ENCODE peak calls at places on chromosomes 12 and 14, in five cellular contexts. C, R, S, V and K are unnamed samples.

GRCh38 chr12:38144601-38145436 is 171.8 kb upstream of the ALG10B start:
- DNase-seq in V (no peak), C (no peak), S (peak; percentile 16), R (no peak), K (no peak)

GRCh38 chr14:35044939-35045797 is 904 bp upstream of the FAM177A1 start:
- DNase-seq in R (no peak), C (no peak), S (peak; percentile 41), V (peak; percentile 28), K (no peak)

GRCh38 chr14:76950043-76951020 is 78.2 kb downstream of the IRF2BPL start:
- DNase-seq in C (no peak), V (no peak), R (no peak), S (no peak), K (no peak)

GRCh38 chr14:101112351-101113107 is 209.0 kb upstream of the RTL1 start:
- DNase-seq in R (peak; percentile 5), V (no peak), C (no peak), S (no peak), K (no peak)

GRCh38 chr12:25883026-25883928 is 75.2 kb upstream of the RASSF8 start:
- DNase-seq in V (no peak), C (no peak), R (no peak), S (no peak), K (no peak)

GRCh38 chr12:51906452-51907082 is 737 bp upstream of the ACVRL1 start:
- DNase-seq in V (no peak), S (no peak), C (no peak), R (no peak), K (no peak)

GRCh38 chr12:113065126-113066007 is 8.8 kb downstream of the DTX1 start:
- DNase-seq in C (no peak), S (no peak), V (no peak), R (peak; percentile 54), K (peak; percentile 75)

GRCh38 chr12:24507827-24508226 is 441.1 kb downstream of the BCAT1 start:
- DNase-seq in R (no peak), C (no peak), V (no peak), S (no peak), K (no peak)

GRCh38 chr12:88633312-88633711 is 53.0 kb upstream of the KITLG start:
- DNase-seq in V (no peak), R (no peak), C (no peak), S (no peak), K (no peak)

DNA sequence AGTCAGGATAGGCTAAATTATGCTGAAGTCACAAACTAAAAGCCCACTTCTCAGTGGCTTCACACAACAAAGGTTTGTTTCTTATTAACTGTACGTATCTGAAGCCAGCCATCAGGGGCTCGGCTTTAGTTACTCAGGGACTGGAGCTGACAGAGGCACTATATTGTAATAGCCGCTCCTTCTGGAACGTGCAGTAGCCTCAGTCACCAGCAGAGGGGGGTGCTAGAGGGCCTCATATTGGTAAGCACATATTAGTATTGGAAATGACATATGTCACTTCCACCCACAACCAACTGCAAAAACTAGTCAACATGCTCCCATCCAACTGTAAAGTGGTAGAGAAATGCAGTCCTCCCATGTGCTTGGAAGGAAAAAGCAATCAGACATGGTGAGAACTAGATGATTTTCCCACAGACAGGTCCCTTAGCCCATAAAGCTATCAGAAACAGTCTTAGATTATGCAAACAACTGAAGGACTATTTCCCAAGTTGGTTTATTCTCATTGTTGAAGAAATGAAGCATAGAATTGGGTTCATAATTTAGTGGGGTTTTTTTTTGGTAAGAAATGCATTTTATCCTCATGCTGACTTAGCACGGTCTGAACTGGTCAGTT is 183.6 kb upstream of the G2E3 start:
- DNase-seq in S (peak; percentile 53), R (peak; percentile 78), V (peak; percentile 66), C (peak; percentile 2), K (peak; percentile 46)
- TF ChIP-seq CTCF in S (peak; percentile 84), R (peak; percentile 77), V (peak; percentile 54), C (peak; percentile 90), K (peak; percentile 81)

GRCh38 chr12:110279976-110280783 is 867 bp upstream of the ATP2A2 start:
- DNase-seq in V (peak; percentile 63), C (no peak), S (peak; percentile 66), R (peak; percentile 65), K (peak; percentile 52)
- TF ChIP-seq CTCF in V (no peak), C (no peak), S (peak; percentile 4), R (no peak), K (no peak)

GRCh38 chr12:53062977-53063707 is 13.3 kb downstream of the TNS2 start:
- DNase-seq in S (no peak), V (no peak), R (peak; percentile 12), C (no peak), K (no peak)

GRCh38 chr12:53062011-53062961 is 12.4 kb downstream of the TNS2 start:
- DNase-seq in C (no peak), V (no peak), S (no peak), R (peak; percentile 14), K (no peak)

GRCh38 chr12:53060064-53060720 is 10.3 kb downstream of the TNS2 start:
- DNase-seq in C (no peak), V (no peak), R (peak; percentile 13), S (no peak), K (no peak)

GRCh38 chr12:53060721-53061276 is 10.9 kb downstream of the TNS2 start:
- DNase-seq in R (peak; percentile 12), C (no peak), V (no peak), S (no peak), K (no peak)

GRCh38 chr12:53061404-53062010 is 11.6 kb downstream of the TNS2 start:
- DNase-seq in C (no peak), V (no peak), S (peak; percentile 57), R (peak; percentile 20), K (no peak)
- TF ChIP-seq CTCF in C (peak; percentile 29), V (no peak), S (peak; percentile 46), R (no peak), K (no peak)

DNA sequence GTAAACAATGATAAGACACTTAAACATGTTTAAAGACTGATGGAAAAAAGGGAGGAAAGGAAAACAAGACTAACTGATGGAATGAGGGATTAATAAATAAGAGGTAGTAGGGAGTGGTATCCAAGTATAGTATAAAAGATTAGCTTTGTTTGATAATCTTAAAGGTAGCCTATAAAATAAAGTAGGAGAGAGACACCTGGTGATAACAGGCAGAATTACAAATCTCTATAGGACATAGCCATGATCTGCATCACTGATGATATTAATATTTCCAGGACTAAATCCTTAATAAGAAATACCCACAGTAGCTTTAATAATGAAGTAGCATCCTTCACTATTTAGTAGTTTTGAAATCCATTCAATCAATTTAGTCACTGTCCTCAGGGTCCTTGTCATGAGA is 30.4 kb downstream of the DLGAP5 start:
- DNase-seq in R (no peak), S (peak; percentile 44), C (peak; percentile 21), V (peak; percentile 22), K (peak; percentile 45)
- TF ChIP-seq CTCF in R (peak; percentile 52), S (peak; percentile 17), C (peak; percentile 41), V (no peak), K (no peak)

DNA sequence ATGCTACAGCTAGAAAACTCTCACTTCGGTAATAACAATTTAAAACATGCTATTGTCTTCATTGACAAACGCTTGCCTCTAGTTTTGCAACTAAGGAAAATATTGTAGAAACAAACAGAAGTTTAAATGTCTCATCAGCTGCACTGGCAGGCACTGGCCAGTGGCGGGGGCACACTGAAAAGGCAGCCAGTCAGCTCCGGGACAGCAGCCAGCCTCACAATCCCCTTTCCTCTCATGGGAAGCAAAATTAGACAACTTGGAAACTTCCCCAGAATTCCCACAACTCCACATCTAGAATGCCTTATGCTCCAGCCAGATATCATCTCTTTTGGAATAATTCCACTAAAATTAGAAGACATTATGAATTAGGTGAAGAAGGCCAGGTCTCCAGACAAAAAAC is 72.0 kb downstream of the CLIP1 start:
- DNase-seq in S (no peak), V (no peak), C (no peak), R (no peak), K (no peak)
- TF ChIP-seq CTCF in S (no peak), V (no peak), C (peak; percentile 41), R (no peak), K (no peak)

GRCh38 chr14:92382677-92383076 is 59.7 kb downstream of the SLC24A4 start:
- DNase-seq in V (no peak), C (no peak), R (peak; percentile 52), S (peak; percentile 13), K (no peak)
- TF ChIP-seq CTCF in V (no peak), C (peak; percentile 58), R (peak; percentile 11), S (peak; percentile 59), K (no peak)

GRCh38 chr12:12943589-12944260 is 8.2 kb downstream of the GPRC5D start:
- DNase-seq in C (no peak), S (no peak), V (no peak), R (no peak), K (no peak)

GRCh38 chr12:12946686-12947355 is 5.1 kb downstream of the GPRC5D start:
- DNase-seq in V (no peak), R (no peak), C (no peak), S (no peak), K (no peak)

GRCh38 chr12:12941450-12942350 is 10.3 kb downstream of the GPRC5D start:
- DNase-seq in S (no peak), V (no peak), R (no peak), C (no peak), K (no peak)

GRCh38 chr12:12947902-12948301 is 4.1 kb downstream of the GPRC5D start:
- DNase-seq in V (no peak), R (no peak), C (no peak), S (no peak), K (no peak)

DNA sequence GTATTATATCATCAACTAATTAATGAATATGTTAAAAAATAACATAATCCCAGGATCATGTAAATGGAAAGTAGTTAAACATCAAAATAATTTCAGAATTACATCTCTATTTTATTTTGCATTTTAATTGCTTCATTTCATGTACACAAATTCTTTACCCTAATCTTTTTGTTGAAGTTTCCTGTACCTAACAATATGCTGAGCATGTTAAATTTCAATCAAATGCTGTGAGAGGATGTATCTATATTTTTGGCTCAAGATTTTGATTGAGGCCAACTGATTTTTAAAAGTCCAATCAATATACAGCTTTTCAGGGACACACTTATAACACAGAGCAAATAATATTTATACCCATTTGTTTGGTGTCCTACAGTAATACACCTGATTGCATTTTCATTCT is 6.4 kb downstream of the GPRC5D start:
- DNase-seq in S (no peak), R (no peak), V (no peak), C (no peak), K (no peak)
- TF ChIP-seq CTCF in S (no peak), R (no peak), V (no peak), C (no peak), K (no peak)

DNA sequence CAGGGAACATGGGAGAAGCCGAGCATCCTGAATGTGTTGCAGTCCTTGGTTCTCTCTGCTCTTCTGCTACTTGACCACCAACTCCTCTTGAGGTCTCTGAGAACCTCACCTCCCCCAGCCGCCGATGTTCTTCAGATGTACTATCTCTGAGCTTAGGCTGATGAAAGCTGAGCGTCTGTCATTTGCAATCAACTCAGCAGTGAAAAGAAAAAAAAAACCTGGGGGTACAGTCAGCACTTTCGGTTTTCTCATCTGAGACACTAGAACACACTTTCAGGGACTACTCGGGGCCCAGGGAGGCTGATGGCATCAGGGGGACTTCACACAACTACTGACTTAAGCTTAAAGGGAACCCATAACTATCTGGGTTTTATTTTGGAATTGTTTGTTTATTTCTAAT is 9.6 kb upstream of the FLVCR2 start:
- DNase-seq in R (no peak), C (no peak), V (no peak), S (no peak), K (no peak)
- TF ChIP-seq CTCF in R (no peak), C (no peak), V (no peak), S (no peak), K (no peak)